ENCODE peak calls at places on chromosomes 1 and 21, in eight cellular contexts. L, T, I, O, N, H, J and F are unnamed samples. For H3K27me3 and H3K4me1, the result is how much of the 10 kb centered on the place peaks cover.

GRCh38 chr1:55214214-55214902 is 806 bp downstream of the USP24 start:
- DNase-seq in I (peak), H (peak), N (no peak), L (peak), T (peak), O (peak), J (peak), F (no peak)

GRCh38 chr1:237702161-237702560 is 188.6 kb downstream of the ZP4 start:
- DNase-seq in L (no peak), I (no peak), O (no peak), T (no peak), H (no peak), J (no peak), N (no peak), F (no peak)

GRCh38 chr1:101025283-101025679 is 303 bp downstream of the DPH5 start:
- DNase-seq in J (no peak), I (no peak), T (peak), L (no peak), N (peak), H (peak), O (no peak), F (no peak)

GRCh38 chr1:113874017-113874879 is 2.7 kb upstream of the PTPN22 start:
- DNase-seq in J (no peak), H (peak), T (no peak), I (no peak), L (no peak), N (peak), O (no peak), F (no peak)

GRCh38 chr1:48777219-48777895 is 666 bp upstream of the BEND5 start:
- DNase-seq in I (no peak), J (no peak), T (peak), H (peak), O (no peak), L (peak), N (no peak), F (no peak)

GRCh38 chr1:71828431-71829012 is 453.8 kb downstream of the NEGR1 start:
- DNase-seq in L (no peak), T (no peak), J (no peak), I (no peak), N (no peak), O (no peak), H (no peak), F (no peak)

GRCh38 chr1:15236226-15237145 is 10.5 kb upstream of the FHAD1 start:
- DNase-seq in O (no peak), L (no peak), T (no peak), I (no peak), J (no peak), H (no peak), N (no peak), F (no peak)

GRCh38 chr1:203273869-203274602 is 31.3 kb upstream of the BTG2 start:
- DNase-seq in H (peak), J (no peak), L (peak), O (peak), I (no peak), T (no peak), N (no peak), F (no peak)

GRCh38 chr21:42039911-42040351 is 29.8 kb upstream of the ZBTB21 start:
- DNase-seq in T (no peak), I (no peak), O (no peak), J (no peak), N (no peak), L (peak), H (peak), F (no peak)

GRCh38 chr1:179105393-179105792 is 23.5 kb downstream of the TOR3A start:
- DNase-seq in N (no peak), T (no peak), J (no peak), H (peak), I (no peak), L (no peak), O (no peak), F (no peak)

GRCh38 chr1:211939876-211940468 is 95.4 kb downstream of the INTS7 start:
- DNase-seq in H (no peak), O (no peak), N (peak), I (no peak), J (no peak), L (no peak), T (no peak), F (no peak)

GRCh38 chr21:35831791-35832190 is 228.5 kb downstream of the SETD4 start:
- DNase-seq in O (no peak), N (no peak), L (no peak), I (no peak), J (no peak), T (no peak), H (no peak), F (no peak)

GRCh38 chr1:159172599-159173291 is 1.3 kb downstream of the CADM3 start:
- DNase-seq in T (peak), J (no peak), I (no peak), O (peak), H (no peak), N (no peak), L (no peak), F (no peak)

GRCh38 chr1:81430955-81431646 is 369.6 kb upstream of the ADGRL2 start:
- DNase-seq in J (no peak), L (no peak), H (no peak), T (no peak), O (no peak), I (no peak), N (peak), F (no peak)

GRCh38 chr1:117146570-117147340 is 25.2 kb upstream of the TRIM45 start:
- DNase-seq in O (no peak), J (no peak), N (no peak), H (peak), L (no peak), I (no peak), T (no peak), F (no peak)

GRCh38 chr1:67834246-67834877 is 1.1 kb upstream of the GNG12 start:
- DNase-seq in T (no peak), O (no peak), I (no peak), H (no peak), N (no peak), L (no peak), J (no peak), F (no peak)

GRCh38 chr1:32275424-32275823 is 16.5 kb upstream of the HDAC1 start:
- DNase-seq in I (no peak), H (no peak), T (no peak), L (peak), O (no peak), J (no peak), N (no peak), F (no peak)

GRCh38 chr1:32992489-32993214 is 28.0 kb upstream of the RNF19B start:
- DNase-seq in O (peak), L (no peak), I (peak), N (peak), J (peak), H (peak), T (no peak), F (peak)

GRCh38 chr1:236890152-236891056 is 95.3 kb downstream of the MTR start:
- DNase-seq in T (no peak), O (no peak), N (no peak), I (no peak), H (peak), L (no peak), J (no peak), F (no peak)

GRCh38 chr1:211910136-211910884 is 79.7 kb upstream of the LPGAT1 start:
- DNase-seq in T (no peak), N (no peak), O (no peak), L (no peak), I (no peak), J (no peak), H (peak), F (no peak)

GRCh38 chr1:208007319-208007937 is 96.5 kb upstream of the CD34 start:
- DNase-seq in J (no peak), H (no peak), L (no peak), N (no peak), I (no peak), O (no peak), T (no peak), F (no peak)

GRCh38 chr1:7518411-7518810 is 252.7 kb upstream of the VAMP3 start:
- DNase-seq in H (no peak), I (no peak), N (no peak), O (no peak), J (no peak), T (no peak), L (no peak), F (no peak)

GRCh38 chr1:229254910-229255541 is 15.9 kb upstream of the RAB4A start:
- DNase-seq in N (no peak), J (no peak), L (no peak), I (no peak), T (peak), O (no peak), H (peak), F (no peak)

GRCh38 chr1:160605792-160606520 is 26.7 kb upstream of the CD84 start:
- DNase-seq in T (no peak), H (no peak), O (no peak), L (no peak), N (no peak), J (no peak), I (no peak), F (no peak)

GRCh38 chr1:70468180-70468579 is 57.1 kb downstream of the CTH start:
- DNase-seq in O (no peak), T (no peak), I (no peak), J (no peak), L (no peak), N (no peak), H (no peak), F (no peak)

DNA sequence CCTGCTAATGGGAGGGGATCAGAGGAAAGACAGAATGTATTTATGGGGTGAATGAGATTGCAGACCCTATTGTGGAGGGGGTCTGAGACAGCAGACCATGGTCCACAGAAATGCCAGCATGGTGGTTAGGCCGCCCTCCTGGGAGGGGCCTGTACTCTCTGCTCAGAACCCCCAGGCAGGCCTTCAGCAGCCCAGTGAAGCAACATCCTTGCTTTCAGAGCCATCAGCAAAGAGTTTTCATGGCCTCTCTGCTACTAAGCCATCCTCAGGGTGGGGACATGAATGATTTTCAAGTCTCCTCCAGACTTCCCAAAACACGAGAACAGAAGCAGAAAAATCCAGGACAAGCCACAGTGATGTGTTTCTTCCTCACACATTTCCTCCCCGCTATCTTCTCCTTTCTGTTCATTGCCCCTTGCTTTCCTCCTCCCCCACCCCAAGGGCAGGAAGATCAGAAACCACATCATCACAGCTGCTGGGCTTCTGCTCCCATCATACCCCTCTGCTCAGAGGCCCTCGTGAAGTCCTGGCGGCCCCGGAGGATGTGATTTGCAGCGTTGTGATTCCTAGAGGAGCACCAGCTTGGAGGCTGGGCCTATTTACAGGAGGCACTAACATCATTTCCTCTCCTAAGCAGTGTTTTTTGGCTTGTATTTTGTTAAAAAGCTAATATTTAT is 48.0 kb downstream of the ABCA4 start:
- DNase-seq in N (no peak), J (no peak), L (no peak), I (no peak), H (no peak), T (no peak), O (no peak), F (no peak)
- H3K27me3 ChIP-seq in N (under half), J (under half), L (under half), I (under half), H (under half), T (under half), O (under half), F (under half)

GRCh38 chr1:171179323-171180227 is 5.5 kb upstream of the FMO2 start:
- DNase-seq in H (no peak), L (no peak), N (no peak), T (no peak), O (no peak), J (no peak), I (no peak), F (no peak)
- H3K4me3 ChIP-seq in H (no peak), L (no peak), N (no peak), T (no peak), O (no peak), J (no peak), I (no peak), F (no peak)

DNA sequence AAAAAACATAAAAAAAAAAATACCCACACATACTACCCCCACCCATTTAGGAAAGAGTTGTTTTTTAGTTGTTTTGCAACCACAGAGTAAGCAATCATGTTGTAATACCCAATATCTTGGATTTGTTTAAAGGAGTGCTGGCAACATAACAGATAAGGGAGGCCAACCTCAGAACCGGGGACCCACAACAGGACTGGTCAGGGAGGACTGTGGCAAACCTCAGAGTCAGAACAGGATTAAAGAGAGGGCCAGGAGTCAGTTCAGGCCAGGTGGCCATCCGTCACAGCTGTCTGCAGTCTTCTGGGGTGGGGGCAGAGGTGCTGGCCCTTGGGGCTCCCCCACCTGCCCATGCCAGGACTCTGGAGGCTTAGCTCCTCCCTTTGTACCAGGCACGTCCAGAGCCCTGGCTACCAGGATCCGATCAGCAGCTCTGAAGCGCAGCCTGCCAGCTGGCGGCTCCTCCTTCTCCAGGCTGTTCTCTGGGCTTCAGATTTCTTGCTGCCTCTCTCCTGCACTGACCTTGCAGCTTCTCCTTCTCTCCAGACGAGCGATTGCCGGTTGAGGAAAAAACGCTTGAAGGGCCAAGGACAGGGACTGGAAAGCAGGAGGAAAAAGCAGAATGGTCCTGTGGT is 7.9 kb downstream of the H6PD start:
- DNase-seq in I (peak), J (no peak), L (peak), T (no peak), N (no peak), H (peak), O (peak), F (no peak)
- H3K4me1 ChIP-seq in I (half or more), J (under half), L (under half), T (under half), N (under half), H (under half), O (half or more), F (half or more)

DNA sequence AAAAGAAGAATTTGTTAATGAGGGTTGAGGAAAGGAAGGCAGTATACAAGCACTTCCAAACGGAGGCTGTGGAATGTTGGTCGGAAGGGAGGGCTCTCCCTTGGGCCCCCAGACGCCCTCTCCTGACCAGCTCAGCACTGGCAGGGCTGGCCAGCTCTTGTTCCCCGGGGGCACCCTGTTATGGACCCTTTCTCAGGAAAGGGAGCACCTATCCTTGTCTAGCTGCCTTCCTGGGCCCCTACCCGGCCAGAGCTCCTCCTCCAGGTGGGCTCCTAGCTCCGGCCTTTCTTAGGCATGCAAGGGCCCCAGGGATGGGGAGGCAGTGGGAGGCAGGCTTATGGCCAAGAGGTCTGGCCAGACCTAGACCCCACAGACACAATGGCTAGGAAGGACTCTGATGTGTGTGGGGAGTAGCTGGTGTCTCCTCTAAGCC is 926 bp downstream of the BLACAT1 start:
- DNase-seq in J (no peak), L (no peak), O (no peak), I (no peak), N (no peak), T (no peak), H (no peak), F (no peak)
- H3K27me3 ChIP-seq in J (under half), L (under half), O (under half), I (half or more), N (under half), T (half or more), H (half or more), F (under half)

DNA sequence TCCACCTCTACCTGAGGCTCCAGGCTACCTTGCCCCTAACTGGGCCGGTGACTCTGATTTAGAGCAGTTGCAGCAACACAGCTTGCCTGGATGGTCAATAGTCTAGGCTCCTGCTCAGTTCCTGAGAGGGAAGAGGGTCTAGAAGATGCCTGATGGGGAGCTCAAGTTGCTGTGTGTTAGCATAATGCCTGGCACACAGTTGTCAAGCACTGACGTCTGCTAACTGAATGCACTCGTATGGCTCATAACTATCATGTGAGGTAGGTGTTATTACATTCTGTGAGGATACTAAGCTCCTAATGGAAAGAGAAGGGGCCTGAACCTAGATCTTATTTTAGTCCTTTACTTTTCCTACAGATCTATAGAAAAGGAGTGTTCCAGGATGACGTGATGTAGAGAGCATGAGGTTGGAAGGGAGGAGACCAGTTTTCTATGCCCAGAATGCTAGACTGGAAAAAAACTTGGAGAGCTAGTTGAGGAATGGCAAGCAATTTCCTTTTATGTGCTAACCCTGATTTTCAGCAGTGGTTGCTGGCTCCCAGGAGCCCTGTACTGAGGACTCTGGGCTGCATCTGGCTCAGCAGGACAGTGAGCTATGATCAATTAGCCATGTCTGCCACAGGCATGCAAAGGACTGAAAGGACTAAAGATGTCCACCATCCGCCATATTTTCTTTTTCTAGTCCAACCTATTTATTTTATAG is 30.0 kb downstream of the FAM78B start:
- DNase-seq in O (no peak), H (no peak), T (no peak), J (no peak), N (no peak), L (no peak), I (no peak), F (no peak)
- H3K4me3 ChIP-seq in O (no peak), H (no peak), T (no peak), J (no peak), N (no peak), L (no peak), I (no peak), F (no peak)

GRCh38 chr1:9302745-9303524 is 10.2 kb downstream of the SPSB1 start:
- DNase-seq in N (no peak), O (peak), I (no peak), T (no peak), J (no peak), L (no peak), H (peak), F (no peak)
- H3K4me1 ChIP-seq in N (under half), O (half or more), I (under half), T (under half), J (under half), L (under half), H (under half), F (half or more)

DNA sequence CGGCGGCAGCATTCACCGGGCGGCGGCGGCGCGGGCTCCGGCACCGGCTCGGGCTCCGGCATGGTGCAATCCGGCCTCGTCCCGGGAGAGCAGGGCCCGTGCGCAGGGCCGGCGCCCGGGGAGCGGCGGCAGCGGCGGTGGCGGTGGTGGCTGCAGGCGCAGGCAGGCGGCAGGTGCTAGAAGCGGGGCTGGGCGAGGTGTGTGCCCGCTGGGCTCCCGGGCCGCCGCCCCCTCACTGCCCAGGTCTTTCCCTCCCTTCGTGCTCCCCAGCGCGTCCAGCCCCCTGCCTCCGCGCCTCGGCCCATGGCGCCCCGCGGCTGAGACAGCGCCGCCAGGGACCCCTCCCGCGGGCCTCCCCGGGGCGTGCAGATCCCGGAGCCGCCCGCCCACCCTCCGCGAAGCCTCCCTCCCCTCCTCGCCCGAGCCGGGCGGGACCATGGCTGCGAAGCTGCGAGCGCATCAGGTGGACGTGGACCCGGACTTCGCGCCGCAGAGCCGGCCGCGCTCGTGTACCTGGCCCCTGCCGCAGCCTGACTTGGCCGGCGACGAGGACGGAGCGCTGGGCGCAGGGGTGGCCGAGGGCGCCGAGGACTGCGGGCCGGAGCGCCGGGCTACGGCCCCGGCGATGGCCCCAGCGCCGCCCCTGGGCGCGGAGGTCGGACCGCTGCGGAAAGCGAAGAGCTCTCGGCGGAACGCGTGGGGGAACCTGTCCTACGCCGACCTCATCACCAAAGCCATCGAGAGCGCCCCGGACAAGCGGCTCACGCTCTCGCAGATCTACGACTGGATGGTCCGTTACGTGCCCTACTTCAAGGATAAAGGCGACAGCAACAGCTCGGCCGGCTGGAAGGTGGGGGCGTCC is 492 bp downstream of the FOXO6 start:
- DNase-seq in L (peak), T (peak), N (no peak), J (peak), O (no peak), I (no peak), H (peak), F (no peak)
- H3K27me3 ChIP-seq in L (under half), T (under half), N (under half), J (under half), O (under half), I (under half), H (under half), F (under half)